ENCODE peak calls at places on chromosomes 6 and 20, in five cellular contexts. P is lung microvascular endothelial cell, Q is AG09309, A is iris pigment epithelial cell, L is amniotic epithelial cell. M is an unnamed sample.

GRCh38 chr6:142886431-142887170 is 58.4 kb downstream of the HIVEP2 start:
- DNase-seq in P (peak), Q (no peak), A (peak), L (peak), M (peak)

GRCh38 chr6:139325686-139326085 is 33.9 kb upstream of the TXLNB start:
- DNase-seq in P (peak), Q (no peak), A (no peak), L (no peak), M (no peak)

GRCh38 chr6:47308674-47309325 is 905 bp downstream of the TNFRSF21 start:
- DNase-seq in P (peak), Q (no peak), A (peak), L (no peak), M (peak)

GRCh38 chr20:48725589-48725991 is 102.2 kb downstream of the PREX1 start:
- DNase-seq in P (peak), Q (no peak), A (peak), L (peak), M (no peak)

GRCh38 chr6:103729658-103730057 is 1130.1 kb downstream of the HACE1 start:
- DNase-seq in P (no peak), Q (no peak), A (no peak), L (no peak), M (no peak)

GRCh38 chr6:40359808-40360207 is 227.4 kb downstream of the LRFN2 start:
- DNase-seq in P (no peak), Q (no peak), A (no peak), L (no peak), M (no peak)

GRCh38 chr6:117681321-117681720 is 6.1 kb downstream of the NUS1 start:
- DNase-seq in P (no peak), Q (no peak), A (peak), L (peak), M (peak)

GRCh38 chr6:43838276-43839036 is 68.4 kb downstream of the VEGFA start:
- DNase-seq in P (peak), Q (peak), A (peak), L (peak), M (peak)

GRCh38 chr20:54199721-54200176 is 8.1 kb upstream of the PFDN4 start:
- DNase-seq in P (peak), Q (no peak), A (peak), L (peak), M (peak)

GRCh38 chr20:57802877-57803717 is 93.3 kb upstream of the PMEPA1 start:
- DNase-seq in P (no peak), Q (no peak), A (no peak), L (no peak), M (no peak)

GRCh38 chr20:43794326-43794725 is 67.5 kb upstream of the GTSF1L start:
- DNase-seq in P (no peak), Q (no peak), A (no peak), L (no peak), M (no peak)

GRCh38 chr6:63441266-63441956 is 121.6 kb upstream of the LGSN start:
- DNase-seq in P (no peak), Q (no peak), A (no peak), L (no peak), M (peak)

GRCh38 chr6:27814665-27815424 is 97.4 kb downstream of the OR2B2 start:
- DNase-seq in P (peak), Q (peak), A (peak), L (peak), M (peak)

GRCh38 chr6:48664850-48665249 is 553.9 kb upstream of the PTCHD4 start:
- DNase-seq in P (no peak), Q (peak), A (peak), L (peak), M (no peak)

GRCh38 chr6:164942271-164942670 is 367.1 kb downstream of the C6orf118 start:
- DNase-seq in P (no peak), Q (no peak), A (no peak), L (no peak), M (no peak)

GRCh38 chr20:58511364-58511763 is 3.8 kb downstream of the APCDD1L start:
- DNase-seq in P (no peak), Q (peak), A (peak), L (peak), M (peak)

GRCh38 chr6:116144590-116144989 is 18.7 kb upstream of the COL10A1 start:
- DNase-seq in P (no peak), Q (peak), A (peak), L (peak), M (no peak)

GRCh38 chr6:111173946-111174345 is 86.6 kb downstream of the SLC16A10 start:
- DNase-seq in P (no peak), Q (no peak), A (peak), L (no peak), M (no peak)

GRCh38 chr6:64889144-64889543 is 817.9 kb downstream of the EYS start:
- DNase-seq in P (no peak), Q (no peak), A (no peak), L (no peak), M (no peak)

GRCh38 chr20:59152559-59153354 is 10.9 kb upstream of the ZNF831 start:
- DNase-seq in P (no peak), Q (no peak), A (no peak), L (no peak), M (no peak)

GRCh38 chr20:31720486-31721407 is 1.9 kb downstream of the BCL2L1 start:
- DNase-seq in P (no peak), Q (no peak), A (no peak), L (no peak), M (no peak)

GRCh38 chr20:53609501-53610445 is 16.1 kb upstream of the ZNF217 start:
- DNase-seq in P (peak), Q (no peak), A (peak), L (peak), M (no peak)

GRCh38 chr6:33895296-33895695 is 91.5 kb upstream of the MLN start:
- DNase-seq in P (no peak), Q (no peak), A (no peak), L (no peak), M (no peak)

GRCh38 chr6:37182736-37183590 is 13.0 kb downstream of the PIM1 start:
- DNase-seq in P (no peak), Q (no peak), A (no peak), L (no peak), M (no peak)

GRCh38 chr6:147750420-147750819 is 241.9 kb downstream of the SAMD5 start:
- DNase-seq in P (no peak), Q (no peak), A (no peak), L (no peak), M (no peak)

GRCh38 chr6:6569043-6569442 is 19.5 kb upstream of the LY86 start:
- DNase-seq in P (no peak), Q (no peak), A (no peak), L (no peak), M (no peak)

GRCh38 chr6:4381379-4381778 is 246.0 kb upstream of the ECI2 start:
- DNase-seq in P (peak), Q (no peak), A (peak), L (no peak), M (peak)

GRCh38 chr6:144543006-144543871 is 258.1 kb downstream of the UTRN start:
- DNase-seq in P (peak), Q (peak), A (peak), L (peak), M (no peak)

GRCh38 chr20:60976139-60976538 is 275.9 kb upstream of the CDH4 start:
- DNase-seq in P (no peak), Q (no peak), A (no peak), L (no peak), M (no peak)

GRCh38 chr20:46023999-46024398 is 5.0 kb upstream of the SLC12A5 start:
- DNase-seq in P (no peak), Q (no peak), A (no peak), L (peak), M (no peak)

GRCh38 chr6:149852180-149852579 is 12.0 kb downstream of the LRP11 start:
- DNase-seq in P (no peak), Q (no peak), A (peak), L (peak), M (peak)

GRCh38 chr6:160110724-160111123 is 10.9 kb upstream of the SLC22A1 start:
- DNase-seq in P (no peak), Q (no peak), A (peak), L (peak), M (no peak)

GRCh38 chr6:163844352-163844751 is 429.8 kb downstream of the QKI start:
- DNase-seq in P (no peak), Q (no peak), A (no peak), L (no peak), M (no peak)

GRCh38 chr20:21149344-21149743 is 23.5 kb downstream of the KIZ start:
- DNase-seq in P (no peak), Q (no peak), A (no peak), L (no peak), M (no peak)

GRCh38 chr6:136403166-136403980 is 113.7 kb upstream of the BCLAF1 start:
- DNase-seq in P (no peak), Q (peak), A (peak), L (peak), M (no peak)

M was measured in cardiac muscle cell.